ENCODE peak calls at places on chromosomes 6 and 20, in nine cellular contexts. E, H, O, S, R, L, U, J and T are unnamed samples. For H3K36me3, the result is how much of the 10 kb centered on the place peaks cover.

GRCh38 chr6:137332637-137333228 is 113.5 kb upstream of the IFNGR1 start:
- DNase-seq in E (no peak), H (no peak), O (peak), S (no peak), R (peak), L (peak), U (no peak), J (no peak), T (no peak)

GRCh38 chr20:44586289-44586911 is 4.0 kb downstream of the PKIG start:
- DNase-seq in E (peak), H (no peak), O (no peak), S (no peak), R (no peak), L (no peak), U (no peak), J (no peak), T (no peak)

GRCh38 chr6:127550403-127550802 is 26.6 kb upstream of the C6orf58 start:
- DNase-seq in E (no peak), H (peak), O (peak), S (no peak), R (peak), L (peak), U (no peak), J (no peak), T (peak)

GRCh38 chr6:44315506-44315905 is 2.4 kb upstream of the AARS2 start:
- DNase-seq in E (no peak), H (no peak), O (no peak), S (no peak), R (no peak), L (no peak), U (no peak), J (no peak), T (peak)

GRCh38 chr6:161226005-161226964 is 47.6 kb downstream of the AGPAT4 start:
- DNase-seq in E (no peak), H (no peak), O (no peak), S (no peak), R (no peak), L (no peak), U (no peak), J (peak), T (no peak)

GRCh38 chr6:148528292-148528691 is 185.7 kb downstream of the SASH1 start:
- DNase-seq in E (peak), H (peak), O (no peak), S (no peak), R (peak), L (no peak), U (no peak), J (no peak), T (no peak)

GRCh38 chr20:10510216-10510615 is 75.1 kb downstream of the SLX4IP start:
- DNase-seq in E (no peak), H (no peak), O (no peak), S (no peak), R (no peak), L (no peak), U (no peak), J (no peak), T (no peak)

GRCh38 chr6:93021235-93021909 is 398.0 kb downstream of the EPHA7 start:
- DNase-seq in E (no peak), H (no peak), O (no peak), S (no peak), R (no peak), L (no peak), U (no peak), J (no peak), T (no peak)

GRCh38 chr6:26033942-26034354 is 53.3 kb upstream of the HFE start:
- DNase-seq in E (peak), H (no peak), O (no peak), S (no peak), R (no peak), L (no peak), U (no peak), J (peak), T (no peak)

GRCh38 chr6:109713097-109713496 is 22.0 kb downstream of the FIG4 start:
- DNase-seq in E (no peak), H (no peak), O (no peak), S (no peak), R (no peak), L (no peak), U (no peak), J (no peak), T (peak)

GRCh38 chr6:165820934-165821333 is 157.9 kb upstream of the PDE10A start:
- DNase-seq in E (no peak), H (no peak), O (no peak), S (no peak), R (no peak), L (no peak), U (no peak), J (no peak), T (no peak)

GRCh38 chr6:93293399-93294271 is 125.7 kb downstream of the EPHA7 start:
- DNase-seq in E (no peak), H (no peak), O (no peak), S (no peak), R (no peak), L (no peak), U (no peak), J (no peak), T (no peak)

GRCh38 chr20:2780948-2781347 is 19.5 kb downstream of the CPXM1 start:
- DNase-seq in E (no peak), H (no peak), O (no peak), S (no peak), R (no peak), L (no peak), U (no peak), J (peak), T (no peak)

GRCh38 chr20:62522748-62523396 is 47.1 kb upstream of the GATA5 start:
- DNase-seq in E (no peak), H (no peak), O (no peak), S (no peak), R (no peak), L (no peak), U (no peak), J (no peak), T (no peak)

GRCh38 chr6:165106261-165106660 is 203.1 kb downstream of the C6orf118 start:
- DNase-seq in E (no peak), H (no peak), O (no peak), S (no peak), R (no peak), L (no peak), U (no peak), J (no peak), T (peak)

GRCh38 chr6:56334937-56335336 is 87.6 kb upstream of the COL21A1 start:
- DNase-seq in E (no peak), H (peak), O (peak), S (no peak), R (peak), L (no peak), U (no peak), J (no peak), T (peak)

GRCh38 chr20:23294166-23294565 is 56.4 kb upstream of the NXT1 start:
- DNase-seq in E (no peak), H (no peak), O (no peak), S (no peak), R (no peak), L (no peak), U (no peak), J (no peak), T (no peak)

GRCh38 chr6:208973-209372 is 83.3 kb upstream of the DUSP22 start:
- DNase-seq in E (no peak), H (no peak), O (no peak), S (no peak), R (no peak), L (no peak), U (no peak), J (no peak), T (no peak)

GRCh38 chr6:37019065-37019450 is 13.6 kb downstream of the FGD2 start:
- DNase-seq in E (no peak), H (no peak), O (no peak), S (peak), R (no peak), L (no peak), U (no peak), J (no peak), T (peak)

GRCh38 chr6:158861686-158862381 is 42.7 kb upstream of the EZR start:
- DNase-seq in E (no peak), H (peak), O (no peak), S (peak), R (no peak), L (no peak), U (no peak), J (no peak), T (peak)

GRCh38 chr20:49835031-49835430 is 22.4 kb downstream of the SLC9A8 start:
- DNase-seq in E (no peak), H (no peak), O (no peak), S (no peak), R (no peak), L (no peak), U (no peak), J (no peak), T (peak)

GRCh38 chr6:84618836-84619235 is 145.6 kb downstream of the TBX18 start:
- DNase-seq in E (no peak), H (peak), O (peak), S (no peak), R (peak), L (no peak), U (no peak), J (no peak), T (peak)

GRCh38 chr20:16732506-16733152 is 2.8 kb downstream of the SNRPB2 start:
- DNase-seq in E (no peak), H (no peak), O (peak), S (no peak), R (peak), L (no peak), U (no peak), J (no peak), T (peak)

GRCh38 chr6:124962617-124963415 is 579 bp downstream of the RNF217 start:
- DNase-seq in E (no peak), H (peak), O (peak), S (peak), R (peak), L (no peak), U (peak), J (no peak), T (no peak)

GRCh38 chr6:42781546-42781810 is 374 bp upstream of the BICRAL start:
- DNase-seq in E (peak), H (peak), O (no peak), S (no peak), R (peak), L (no peak), U (no peak), J (no peak), T (no peak)

GRCh38 chr20:46364670-46365482 is 41.5 kb downstream of the ELMO2 start:
- DNase-seq in E (no peak), H (no peak), O (no peak), S (peak), R (no peak), L (no peak), U (no peak), J (no peak), T (no peak)

DNA sequence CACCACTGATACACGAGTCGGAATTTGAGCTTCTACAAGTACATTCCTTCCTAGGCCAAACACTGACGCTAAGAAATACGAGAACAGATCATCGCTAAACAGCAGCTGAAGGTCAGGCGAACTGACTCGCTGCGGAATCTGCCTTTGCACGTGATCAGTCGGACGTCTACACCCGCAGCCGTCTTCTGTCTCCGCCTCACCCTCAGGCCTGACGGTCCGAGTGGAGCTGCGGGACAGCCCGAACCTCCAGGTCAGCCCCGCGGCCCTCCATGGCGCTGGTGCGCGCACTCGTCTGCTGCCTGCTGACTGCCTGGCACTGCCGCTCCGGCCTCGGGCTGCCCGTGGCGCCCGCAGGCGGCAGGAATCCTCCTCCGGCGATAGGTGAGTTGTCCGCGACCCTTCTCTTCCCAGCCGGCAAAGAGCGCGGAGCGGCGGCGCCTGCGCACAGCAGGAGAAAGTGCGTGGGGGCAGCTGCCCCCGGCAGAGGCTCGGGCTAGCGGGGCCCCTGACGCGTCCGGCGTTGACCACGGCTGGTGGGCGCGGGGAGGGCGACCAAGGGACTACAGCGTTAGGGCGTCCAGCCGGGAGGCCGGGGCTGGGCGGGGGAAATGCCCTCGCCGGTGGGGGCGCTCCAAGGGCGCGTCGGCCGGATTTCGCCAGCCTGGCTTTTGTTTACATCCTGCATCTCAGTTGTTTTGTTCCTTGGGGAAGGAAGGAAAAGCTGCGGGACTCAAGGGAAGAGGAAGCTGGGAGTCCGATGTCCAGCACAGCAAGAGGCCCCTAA is at the start of gene SMPDL3A:
- DNase-seq in E (no peak), H (peak), O (peak), S (peak), R (peak), L (peak), U (peak), J (peak), T (peak)
- TF ChIP-seq CTCF in E (no peak), H (peak), O (peak), S (peak), R (peak), L (peak), U (peak), J (peak), T (peak)

DNA sequence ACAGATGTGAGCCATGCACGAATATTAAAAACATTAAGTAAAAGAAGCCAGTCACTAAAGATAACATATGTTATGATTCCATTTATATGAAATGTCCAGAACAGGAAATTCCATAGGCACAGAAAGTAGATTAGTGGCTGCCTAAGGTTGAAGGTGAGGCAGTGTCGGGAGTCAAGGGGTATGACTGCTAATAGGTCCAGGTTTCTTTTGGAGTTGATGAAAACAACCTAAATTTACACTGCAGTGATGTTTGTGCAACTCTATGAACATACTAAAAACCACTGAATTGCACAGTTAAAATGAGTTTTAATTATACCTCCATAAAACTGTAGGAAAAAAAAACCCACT is 14.4 kb downstream of the SRPK1 start:
- DNase-seq in E (no peak), H (peak), O (peak), S (no peak), R (no peak), L (no peak), U (no peak), J (no peak), T (no peak)
- H3K36me3 ChIP-seq in E (half or more), H (under half), O (under half), S (under half), R (under half), L (under half), U (under half), J (under half), T (under half)

GRCh38 chr6:34684364-34684763 is 12.2 kb downstream of the ILRUN start:
- DNase-seq in E (no peak), H (no peak), O (no peak), S (no peak), R (no peak), L (no peak), U (no peak), J (no peak), T (no peak)

GRCh38 chr6:34679552-34680255 is 16.9 kb downstream of the ILRUN start:
- DNase-seq in E (no peak), H (peak), O (peak), S (no peak), R (peak), L (no peak), U (no peak), J (no peak), T (no peak)

GRCh38 chr6:34676140-34676539 is 20.4 kb downstream of the ILRUN start:
- DNase-seq in E (no peak), H (no peak), O (no peak), S (no peak), R (no peak), L (no peak), U (no peak), J (no peak), T (no peak)

GRCh38 chr6:34684919-34685318 is 11.6 kb downstream of the ILRUN start:
- DNase-seq in E (no peak), H (no peak), O (no peak), S (no peak), R (no peak), L (no peak), U (no peak), J (no peak), T (no peak)

GRCh38 chr6:34680802-34681515 is 15.6 kb downstream of the ILRUN start:
- DNase-seq in E (no peak), H (peak), O (no peak), S (no peak), R (peak), L (no peak), U (no peak), J (no peak), T (peak)
- H3K4me3 ChIP-seq in E (peak), H (no peak), O (no peak), S (no peak), R (no peak), L (no peak), U (no peak), J (no peak), T (no peak)

GRCh38 chr20:59750209-59750840 is 146.0 kb downstream of the PHACTR3 start:
- DNase-seq in E (no peak), H (no peak), O (no peak), S (no peak), R (no peak), L (no peak), U (no peak), J (no peak), T (no peak)

GRCh38 chr20:59752704-59753460 is 148.5 kb downstream of the PHACTR3 start:
- DNase-seq in E (peak), H (no peak), O (no peak), S (no peak), R (no peak), L (no peak), U (no peak), J (peak), T (no peak)

GRCh38 chr20:59752101-59752586 is 147.8 kb downstream of the PHACTR3 start:
- DNase-seq in E (peak), H (no peak), O (no peak), S (no peak), R (no peak), L (no peak), U (no peak), J (peak), T (no peak)

GRCh38 chr20:59749293-59749680 is 144.9 kb downstream of the PHACTR3 start:
- DNase-seq in E (no peak), H (peak), O (peak), S (no peak), R (peak), L (peak), U (no peak), J (no peak), T (no peak)

DNA sequence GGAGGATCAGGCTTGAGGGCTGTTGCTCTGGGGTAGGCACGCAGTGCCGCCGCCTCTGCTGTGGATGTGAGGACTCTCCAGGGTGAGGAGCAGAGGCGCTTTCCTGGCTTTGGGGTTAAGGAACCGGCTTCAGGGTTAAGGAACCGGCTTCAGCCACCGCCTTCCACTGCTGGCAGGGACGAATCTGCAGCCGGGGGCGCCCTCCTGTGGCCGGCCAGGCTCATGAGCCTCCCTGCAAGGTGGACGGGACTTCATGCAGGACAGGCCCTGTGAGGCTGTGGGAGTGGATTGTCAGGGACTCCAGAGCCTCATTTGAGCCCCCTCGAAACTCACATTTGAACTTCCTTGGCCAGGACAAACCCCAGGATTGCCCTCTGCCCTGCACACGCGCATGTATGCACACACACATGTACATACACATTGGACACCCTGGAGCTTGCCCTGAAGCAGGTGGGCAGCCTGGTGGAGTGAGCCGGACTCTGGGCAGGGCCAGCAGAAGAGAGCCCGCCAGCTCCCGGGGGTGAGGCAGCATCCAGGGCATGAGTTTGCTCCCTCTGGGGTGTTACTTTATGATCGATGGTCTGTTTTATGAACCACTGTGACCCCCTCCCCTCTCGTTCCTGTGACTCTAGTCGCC is 146.9 kb downstream of the PHACTR3 start:
- DNase-seq in E (peak), H (peak), O (peak), S (peak), R (peak), L (peak), U (peak), J (peak), T (peak)
- TF ChIP-seq CTCF in E (peak), H (peak), O (peak), S (peak), R (peak), L (peak), U (peak), J (peak), T (peak)

GRCh38 chr6:168674595-168674994 is 233.6 kb downstream of the SMOC2 start:
- DNase-seq in E (no peak), H (no peak), O (no peak), S (no peak), R (no peak), L (no peak), U (no peak), J (no peak), T (no peak)
- H3K36me3 ChIP-seq in E (under half), H (under half), O (under half), S (under half), R (under half), L (under half), U (under half), J (under half), T (under half)

GRCh38 chr6:2900821-2901644 is 2.1 kb downstream of the SERPINB9 start:
- DNase-seq in E (no peak), H (no peak), O (peak), S (no peak), R (no peak), L (no peak), U (no peak), J (no peak), T (no peak)
- H3K4me3 ChIP-seq in E (peak), H (no peak), O (no peak), S (no peak), R (no peak), L (no peak), U (peak), J (no peak), T (no peak)

GRCh38 chr20:38649275-38649891 is 47.8 kb downstream of the ARHGAP40 start:
- DNase-seq in E (peak), H (no peak), O (peak), S (peak), R (peak), L (no peak), U (no peak), J (no peak), T (peak)
- TF ChIP-seq CTCF in E (peak), H (peak), O (peak), S (no peak), R (peak), L (peak), U (no peak), J (peak), T (peak)

GRCh38 chr6:111689419-111689818 is 83.7 kb upstream of the TRAF3IP2 start:
- DNase-seq in E (no peak), H (no peak), O (no peak), S (no peak), R (no peak), L (no peak), U (no peak), J (no peak), T (no peak)
- H3K36me3 ChIP-seq in E (under half), H (under half), O (under half), S (under half), R (under half), L (under half), U (under half), J (under half), T (under half)